ENCODE peak calls at places on chromosomes 5 and 9, in six cellular contexts. Q is fibroblast of mammary gland, U is neural crest cell, S is choroid plexus epithelial cell, B is A549, J is fibroblast of the aortic adventitia. M is an unnamed sample.

GRCh38 chr5:14407746-14408175 is 173.8 kb upstream of the OTULINL start:
- DNase-seq in Q (peak), U (no peak), S (peak), B (no peak), J (peak), M (no peak)

GRCh38 chr5:171667341-171668096 is 118.1 kb upstream of the SMIM23 start:
- DNase-seq in Q (peak), U (no peak), S (peak), B (no peak), J (peak), M (peak)

GRCh38 chr5:147512640-147513334 is 2.9 kb upstream of the DPYSL3 start:
- DNase-seq in Q (no peak), U (no peak), S (no peak), B (no peak), J (no peak), M (no peak)

GRCh38 chr9:128006360-128007024 is 25.7 kb upstream of the EEIG1 start:
- DNase-seq in Q (peak), U (no peak), S (peak), B (no peak), J (peak), M (peak)

GRCh38 chr9:76394896-76395244 is 644 bp upstream of the RFK start:
- DNase-seq in Q (peak), U (no peak), S (no peak), B (peak), J (peak), M (peak)

GRCh38 chr9:116491219-116491618 is 195.9 kb upstream of the TRIM32 start:
- DNase-seq in Q (no peak), U (no peak), S (peak), B (no peak), J (peak), M (no peak)

GRCh38 chr9:115135786-115136185 is 17.8 kb upstream of the TNC start:
- DNase-seq in Q (peak), U (no peak), S (no peak), B (no peak), J (peak), M (no peak)

GRCh38 chr5:69049151-69049550 is 44.7 kb upstream of the SLC30A5 start:
- DNase-seq in Q (no peak), U (no peak), S (no peak), B (no peak), J (no peak), M (no peak)

GRCh38 chr5:41524174-41524573 is 13.8 kb upstream of the PLCXD3 start:
- DNase-seq in Q (peak), U (no peak), S (peak), B (no peak), J (no peak), M (no peak)

GRCh38 chr9:96050876-96051185 is 175.3 kb downstream of the ERCC6L2 start:
- DNase-seq in Q (no peak), U (no peak), S (no peak), B (no peak), J (no peak), M (no peak)

GRCh38 chr5:10532421-10532820 is 31.4 kb upstream of the ANKRD33B start:
- DNase-seq in Q (no peak), U (no peak), S (no peak), B (no peak), J (no peak), M (no peak)

GRCh38 chr5:17240487-17240886 is 23.1 kb downstream of the BASP1 start:
- DNase-seq in Q (no peak), U (no peak), S (no peak), B (no peak), J (no peak), M (no peak)
- TF ChIP-seq CTCF in Q (no peak), U (no peak), S (no peak), B (no peak), J (no peak), M (no peak)

GRCh38 chr5:157994906-157995519 is 136.1 kb upstream of the CLINT1 start:
- DNase-seq in Q (peak), U (peak), S (peak), B (peak), J (peak), M (peak)
- TF ChIP-seq CTCF in Q (peak), U (peak), S (peak), B (peak), J (peak), M (peak)

DNA sequence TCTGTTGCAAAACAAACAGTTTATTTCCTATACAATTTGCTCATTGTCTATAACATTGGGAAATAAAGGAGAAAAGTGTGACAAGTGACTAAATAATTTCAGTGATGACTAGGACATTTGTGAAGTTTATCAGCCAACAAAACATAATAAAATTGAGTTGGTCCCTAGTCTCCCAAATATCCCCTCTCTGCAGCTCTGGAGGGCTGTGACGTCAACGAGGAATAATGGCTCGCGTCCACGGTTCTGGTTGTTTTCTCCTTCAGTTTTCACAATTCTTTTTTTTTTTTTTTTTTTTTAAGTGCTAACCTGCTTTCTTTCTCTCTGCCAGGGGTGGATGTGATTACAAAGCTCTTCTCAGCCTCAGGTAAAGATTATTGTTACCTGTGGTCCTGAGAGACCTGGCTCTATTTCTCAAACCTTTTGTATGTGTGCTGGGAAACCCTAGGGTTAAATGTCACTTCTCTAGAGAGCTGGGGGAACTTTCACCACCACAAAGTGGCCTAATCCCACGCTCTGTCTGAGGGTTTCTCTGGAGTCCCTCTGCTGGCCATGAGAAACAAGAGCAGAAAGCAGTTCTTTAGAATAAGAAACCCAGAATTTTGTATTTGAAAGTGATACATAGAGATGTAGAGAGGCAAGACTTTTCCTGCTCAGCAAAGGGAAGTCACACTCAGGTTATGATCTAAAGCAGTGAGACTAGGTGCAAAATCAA is 36.2 kb upstream of the ANKRD55 start:
- DNase-seq in Q (peak), U (peak), S (peak), B (peak), J (peak), M (peak)
- TF ChIP-seq CTCF in Q (peak), U (peak), S (peak), B (peak), J (peak), M (peak)

GRCh38 chr9:18229992-18230676 is 243.8 kb upstream of the ADAMTSL1 start:
- DNase-seq in Q (no peak), U (no peak), S (no peak), B (no peak), J (no peak), M (no peak)
- TF ChIP-seq CTCF in Q (no peak), U (peak), S (peak), B (no peak), J (no peak), M (no peak)

M was measured in Calu3.